ENCODE peak calls at places on chromosomes 3 and 15, in ten cellular contexts. V is NCI-H1048; Y is activated CD4-positive, alpha-beta T cell treated with anti-CD3 and anti-CD28 coated beads, Interleukin-2, amount 50 U/mL, for 48 hours; U is stimulated activated CD4-positive, alpha-beta T cell treated with anti-CD3 and anti-CD28 coated beads, Interleukin-4, amount 100 ng/mL, for 4 hours; N is left ventricle myocardium superior; B is dermis blood vessel endothelial cell; W is iPS-NIHi11; F is NCI-H2081; O is stimulated activated CD8-positive, alpha-beta memory T cell treated with anti-CD3 and anti-CD28 coated beads, Interleukin-15, amount 100 ng/mL, for 4 hours; D is SW480. M is an unnamed sample.
A peak's percentile ranks its signal among the peaks of the same experiment; 100 is the strongest.

GRCh38 chr3:171967137-171967783 is 72.1 kb upstream of the FNDC3B start:
- DNase-seq in V (no peak), Y (no peak), U (no peak), N (no peak), B (peak; percentile 84), W (no peak), F (no peak), O (no peak), D (peak; percentile 88), M (no peak)

GRCh38 chr3:151553873-151554272 is 93.0 kb upstream of the IGSF10 start:
- DNase-seq in V (no peak), Y (no peak), U (no peak), N (peak; percentile 39), B (no peak), W (no peak), F (no peak), O (no peak), D (no peak), M (no peak)

GRCh38 chr15:72375501-72375845 is 341 bp downstream of the HEXA start:
- DNase-seq in V (no peak), Y (no peak), U (no peak), N (no peak), B (no peak), W (no peak), F (no peak), O (no peak), D (no peak), M (no peak)

GRCh38 chr3:124443446-124443845 is 286.8 kb upstream of the UMPS start:
- DNase-seq in V (no peak), Y (no peak), U (no peak), N (no peak), B (no peak), W (no peak), F (no peak), O (no peak), D (no peak), M (no peak)

GRCh38 chr3:126262227-126262626 is 81.8 kb upstream of the ALDH1L1 start:
- DNase-seq in V (no peak), Y (no peak), U (no peak), N (no peak), B (no peak), W (no peak), F (no peak), O (no peak), D (no peak), M (no peak)

GRCh38 chr3:169091196-169091595 is 572.3 kb downstream of the MECOM start:
- DNase-seq in V (peak; percentile 69), Y (no peak), U (no peak), N (no peak), B (no peak), W (no peak), F (no peak), O (no peak), D (no peak), M (no peak)

GRCh38 chr15:89396723-89397652 is 62.4 kb upstream of the POLG start:
- DNase-seq in V (no peak), Y (no peak), U (no peak), N (no peak), B (no peak), W (peak; percentile 58), F (no peak), O (no peak), D (no peak), M (no peak)

GRCh38 chr3:169432692-169433432 is 230.7 kb downstream of the MECOM start:
- DNase-seq in V (no peak), Y (no peak), U (no peak), N (no peak), B (no peak), W (no peak), F (peak; percentile 94), O (no peak), D (no peak), M (no peak)

GRCh38 chr3:180402463-180403073 is 199.4 kb upstream of the TTC14 start:
- DNase-seq in V (no peak), Y (no peak), U (no peak), N (no peak), B (no peak), W (no peak), F (no peak), O (no peak), D (no peak), M (no peak)

GRCh38 chr3:177946965-177947364 is 589.3 kb upstream of the KCNMB2 start:
- DNase-seq in V (no peak), Y (no peak), U (no peak), N (no peak), B (no peak), W (no peak), F (no peak), O (no peak), D (no peak), M (no peak)

GRCh38 chr3:29705906-29706507 is 425.1 kb downstream of the RBMS3 start:
- DNase-seq in V (no peak), Y (no peak), U (no peak), N (no peak), B (no peak), W (no peak), F (peak; percentile 44), O (no peak), D (no peak), M (no peak)

GRCh38 chr3:196168808-196169391 is 42.3 kb downstream of the ZDHHC19 start:
- DNase-seq in V (no peak), Y (no peak), U (no peak), N (no peak), B (no peak), W (peak; percentile 52), F (peak; percentile 100), O (no peak), D (no peak), M (no peak)

GRCh38 chr3:100789582-100789981 is 80.3 kb downstream of the TFG start:
- DNase-seq in V (no peak), Y (no peak), U (no peak), N (no peak), B (no peak), W (no peak), F (no peak), O (no peak), D (no peak), M (no peak)

GRCh38 chr3:195544634-195545033 is 1.5 kb upstream of the PPP1R2 start:
- DNase-seq in V (no peak), Y (no peak), U (no peak), N (peak; percentile 51), B (peak; percentile 70), W (no peak), F (no peak), O (no peak), D (no peak), M (no peak)

GRCh38 chr3:64836097-64836496 is 148.3 kb upstream of the ADAMTS9 start:
- DNase-seq in V (no peak), Y (no peak), U (no peak), N (no peak), B (no peak), W (no peak), F (no peak), O (no peak), D (no peak), M (no peak)

GRCh38 chr3:150293401-150294001 is 114.6 kb upstream of the TSC22D2 start:
- DNase-seq in V (no peak), Y (no peak), U (no peak), N (no peak), B (no peak), W (no peak), F (no peak), O (no peak), D (no peak), M (no peak)